ENCODE peak calls at places on chromosome 7, in seven cellular contexts. F, K, J, R, D, X and G are unnamed samples.

GRCh38 chr7:102875700-102876192 is 37.1 kb upstream of the LRRC17 start:
- DNase-seq in F (peak), D (no peak), K (peak), J (no peak), X (peak), R (peak), G (peak)

GRCh38 chr7:147171013-147171391 is 1054.4 kb downstream of the CNTNAP2 start:
- DNase-seq in R (no peak), D (no peak), J (no peak), X (no peak), K (no peak), F (no peak), G (no peak)

GRCh38 chr7:155974186-155974897 is 162.1 kb upstream of the SHH start:
- DNase-seq in D (no peak), F (no peak), J (no peak), K (no peak), X (no peak), R (no peak), G (no peak)

GRCh38 chr7:8442814-8443304 is 9.4 kb downstream of the NXPH1 start:
- DNase-seq in K (peak), J (no peak), R (no peak), D (no peak), X (no peak), F (peak), G (peak)

GRCh38 chr7:127239814-127240213 is 12.9 kb downstream of the GRM8 start:
- DNase-seq in D (no peak), J (no peak), X (no peak), R (no peak), K (no peak), F (no peak), G (no peak)

GRCh38 chr7:99601656-99602310 is 3.7 kb downstream of the TMEM225B start:
- DNase-seq in J (no peak), F (no peak), D (no peak), K (no peak), X (no peak), R (no peak), G (no peak)

GRCh38 chr7:6708304-6708703 is 1.6 kb upstream of the ZNF12 start:
- DNase-seq in X (no peak), D (no peak), K (no peak), R (no peak), J (no peak), F (no peak), G (no peak)

GRCh38 chr7:116153050-116153449 is 57.3 kb upstream of the TES start:
- DNase-seq in F (no peak), K (no peak), J (no peak), X (no peak), R (no peak), D (no peak), G (no peak)

GRCh38 chr7:151940048-151940845 is 16.0 kb upstream of the GALNTL5 start:
- DNase-seq in R (peak), D (no peak), K (peak), F (no peak), X (peak), J (no peak), G (peak)

GRCh38 chr7:107294182-107294581 is 125.4 kb downstream of the HBP1 start:
- DNase-seq in R (no peak), F (no peak), K (no peak), D (no peak), X (no peak), J (no peak), G (no peak)

GRCh38 chr7:1270181-1270580 is 37.5 kb downstream of the UNCX start:
- DNase-seq in R (no peak), F (no peak), J (no peak), X (no peak), D (no peak), K (no peak), G (no peak)

GRCh38 chr7:107953924-107954303 is 49.0 kb downstream of the LAMB1 start:
- DNase-seq in R (peak), X (no peak), F (no peak), K (no peak), J (no peak), D (no peak), G (peak)

GRCh38 chr7:45978010-45978681 is 57.1 kb upstream of the IGFBP3 start:
- DNase-seq in X (peak), D (no peak), K (peak), J (no peak), R (peak), F (peak), G (peak)

GRCh38 chr7:149782682-149783345 is 9.4 kb upstream of the ZNF467 start:
- DNase-seq in J (no peak), X (no peak), R (no peak), K (no peak), F (no peak), D (no peak), G (no peak)

GRCh38 chr7:17242504-17242903 is 55.9 kb upstream of the AHR start:
- DNase-seq in K (no peak), R (no peak), F (no peak), D (no peak), X (no peak), J (no peak), G (no peak)
- H3K4me3 ChIP-seq in K (no peak), R (no peak), F (no peak), D (no peak), X (no peak), J (no peak), G (no peak)

GRCh38 chr7:135933509-135934188 is 43.5 kb downstream of the MTPN start:
- DNase-seq in X (no peak), J (no peak), D (no peak), K (peak), F (no peak), R (no peak), G (no peak)
- H3K4me3 ChIP-seq in X (no peak), J (no peak), D (no peak), K (no peak), F (no peak), R (no peak), G (no peak)

GRCh38 chr7:129786825-129787563 is 165.8 kb downstream of the UBE2H start:
- DNase-seq in X (no peak), F (no peak), J (no peak), R (no peak), K (no peak), D (no peak), G (no peak)
- H3K4me3 ChIP-seq in X (no peak), F (no peak), J (no peak), R (no peak), K (no peak), D (no peak), G (no peak)

GRCh38 chr7:76409537-76409936 is at the start of gene SSC4D:
- DNase-seq in D (no peak), K (no peak), X (no peak), R (no peak), F (no peak), J (no peak), G (no peak)
- H3K4me3 ChIP-seq in D (no peak), K (no peak), X (no peak), R (no peak), F (no peak), J (no peak), G (no peak)

GRCh38 chr7:143382791-143383641 is 1.9 kb downstream of the ZYX start:
- DNase-seq in X (no peak), D (no peak), R (no peak), F (no peak), J (no peak), K (no peak), G (peak)

GRCh38 chr7:143382126-143382790 is 1.1 kb downstream of the ZYX start:
- DNase-seq in X (no peak), R (no peak), J (no peak), K (peak), F (no peak), D (no peak), G (peak)

GRCh38 chr7:143384741-143385631 is 3.8 kb downstream of the ZYX start:
- DNase-seq in F (no peak), X (no peak), R (no peak), J (no peak), K (peak), D (no peak), G (no peak)

GRCh38 chr7:143383642-143383957 is 2.5 kb downstream of the ZYX start:
- DNase-seq in J (no peak), D (no peak), F (no peak), K (peak), R (no peak), X (no peak), G (no peak)

GRCh38 chr7:143384148-143384547 is 3.0 kb downstream of the ZYX start:
- DNase-seq in X (no peak), R (peak), K (peak), J (no peak), F (no peak), D (no peak), G (peak)
- H3K4me3 ChIP-seq in X (peak), R (peak), K (peak), J (no peak), F (peak), D (no peak), G (peak)